ENCODE peak calls at places on chromosomes 5 and 9, in seven cellular contexts. One of them, this sample, is unnamed. For H3K4me1, the result is how much of the 10 kb centered on the place peaks cover.

GRCh38 chr9:78014776-78015175 is 16.8 kb downstream of the GNAQ start:
- DNase-seq in tibial artery: no peak
- DNase-seq in ascending aorta: no peak
- DNase-seq in body of pancreas: no peak
- DNase-seq in stomach: no peak
- DNase-seq in CD8-positive, alpha-beta T cell: no peak
- DNase-seq in lung: no peak
- DNase-seq in this sample: no peak

GRCh38 chr5:55407984-55408383 is 100.2 kb downstream of the MTREX start:
- DNase-seq in CD8-positive, alpha-beta T cell: no peak
- DNase-seq in ascending aorta: no peak
- DNase-seq in lung: no peak
- DNase-seq in body of pancreas: no peak
- DNase-seq in tibial artery: no peak
- DNase-seq in stomach: no peak
- DNase-seq in this sample: no peak

GRCh38 chr5:80238078-80238477 is 17.8 kb downstream of the SERINC5 start:
- DNase-seq in ascending aorta: no peak
- DNase-seq in lung: no peak
- DNase-seq in body of pancreas: peak
- DNase-seq in tibial artery: no peak
- DNase-seq in stomach: no peak
- DNase-seq in CD8-positive, alpha-beta T cell: peak
- DNase-seq in this sample: no peak

GRCh38 chr9:68560131-68560844 is 19.6 kb upstream of the TMEM252 start:
- DNase-seq in CD8-positive, alpha-beta T cell: no peak
- DNase-seq in ascending aorta: no peak
- DNase-seq in body of pancreas: peak
- DNase-seq in stomach: peak
- DNase-seq in lung: peak
- DNase-seq in tibial artery: peak
- DNase-seq in this sample: peak

GRCh38 chr9:134346151-134346550 is 19.9 kb downstream of the RXRA start:
- DNase-seq in stomach: no peak
- DNase-seq in lung: no peak
- DNase-seq in ascending aorta: no peak
- DNase-seq in CD8-positive, alpha-beta T cell: no peak
- DNase-seq in body of pancreas: peak
- DNase-seq in tibial artery: no peak
- DNase-seq in this sample: no peak

GRCh38 chr5:124902097-124902821 is 155.8 kb upstream of the ZNF608 start:
- DNase-seq in body of pancreas: peak
- DNase-seq in CD8-positive, alpha-beta T cell: no peak
- DNase-seq in lung: no peak
- DNase-seq in tibial artery: peak
- DNase-seq in stomach: no peak
- DNase-seq in ascending aorta: no peak
- DNase-seq in this sample: no peak

GRCh38 chr9:132583584-132584304 is 1.3 kb downstream of the BARHL1 start:
- DNase-seq in ascending aorta: no peak
- DNase-seq in lung: no peak
- DNase-seq in stomach: no peak
- DNase-seq in body of pancreas: no peak
- DNase-seq in CD8-positive, alpha-beta T cell: no peak
- DNase-seq in tibial artery: no peak
- DNase-seq in this sample: no peak

GRCh38 chr5:167233507-167233906 is 1057.9 kb upstream of the WWC1 start:
- DNase-seq in lung: no peak
- DNase-seq in body of pancreas: no peak
- DNase-seq in tibial artery: no peak
- DNase-seq in CD8-positive, alpha-beta T cell: no peak
- DNase-seq in stomach: no peak
- DNase-seq in ascending aorta: no peak
- DNase-seq in this sample: no peak

GRCh38 chr5:158943057-158943456 is 156.7 kb downstream of the EBF1 start:
- DNase-seq in tibial artery: peak
- DNase-seq in lung: no peak
- DNase-seq in stomach: no peak
- DNase-seq in CD8-positive, alpha-beta T cell: no peak
- DNase-seq in body of pancreas: no peak
- DNase-seq in ascending aorta: no peak
- DNase-seq in this sample: peak

GRCh38 chr9:114409103-114409780 is 21.5 kb upstream of the AKNA start:
- DNase-seq in stomach: no peak
- DNase-seq in CD8-positive, alpha-beta T cell: no peak
- DNase-seq in tibial artery: no peak
- DNase-seq in ascending aorta: no peak
- DNase-seq in lung: no peak
- DNase-seq in body of pancreas: peak
- DNase-seq in this sample: no peak

GRCh38 chr5:55986931-55987330 is 7.8 kb downstream of the IL6ST start:
- DNase-seq in stomach: no peak
- DNase-seq in body of pancreas: no peak
- DNase-seq in ascending aorta: no peak
- DNase-seq in CD8-positive, alpha-beta T cell: no peak
- DNase-seq in lung: no peak
- DNase-seq in tibial artery: no peak
- DNase-seq in this sample: no peak

GRCh38 chr5:36688722-36689121 is 82.3 kb downstream of the SLC1A3 start:
- DNase-seq in ascending aorta: no peak
- DNase-seq in CD8-positive, alpha-beta T cell: no peak
- DNase-seq in tibial artery: no peak
- DNase-seq in lung: no peak
- DNase-seq in body of pancreas: no peak
- DNase-seq in stomach: no peak
- DNase-seq in this sample: no peak

DNA sequence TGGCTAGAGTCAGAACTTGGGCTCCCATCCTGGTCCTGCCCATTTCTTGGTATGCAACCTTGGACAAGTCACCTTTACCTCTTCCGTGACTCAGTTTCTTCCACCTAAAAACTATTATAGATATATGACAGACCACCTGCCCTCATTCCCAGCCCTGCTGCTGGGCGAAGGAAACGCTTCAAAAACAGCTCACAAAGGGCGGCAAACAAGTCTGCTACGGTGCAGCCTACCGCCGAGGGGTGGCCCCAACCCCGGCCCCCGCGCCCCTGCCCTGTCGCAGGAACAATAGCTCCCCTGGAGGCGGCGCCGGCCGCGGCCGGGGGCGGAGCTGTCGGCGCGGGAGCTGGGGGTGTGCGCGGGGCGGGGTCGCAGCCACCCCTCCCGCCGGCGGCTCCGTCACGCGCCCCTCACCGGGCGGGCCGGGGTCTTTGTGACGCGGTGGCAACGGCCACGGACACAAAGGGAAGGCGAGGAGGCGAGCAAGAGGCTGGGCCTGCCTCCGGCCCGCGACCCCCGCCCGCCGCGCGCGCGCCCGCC is at the start of gene TMEFF1:
- DNase-seq in tibial artery: no peak
- DNase-seq in ascending aorta: no peak
- DNase-seq in lung: no peak
- DNase-seq in stomach: peak
- DNase-seq in CD8-positive, alpha-beta T cell: peak
- DNase-seq in body of pancreas: peak
- DNase-seq in this sample: no peak
- TF ChIP-seq CTCF in tibial artery: no peak
- TF ChIP-seq CTCF in ascending aorta: no peak
- TF ChIP-seq CTCF in lung: no peak
- TF ChIP-seq CTCF in stomach: no peak
- TF ChIP-seq CTCF in CD8-positive, alpha-beta T cell: no peak
- TF ChIP-seq CTCF in body of pancreas: no peak
- TF ChIP-seq CTCF in this sample: no peak

DNA sequence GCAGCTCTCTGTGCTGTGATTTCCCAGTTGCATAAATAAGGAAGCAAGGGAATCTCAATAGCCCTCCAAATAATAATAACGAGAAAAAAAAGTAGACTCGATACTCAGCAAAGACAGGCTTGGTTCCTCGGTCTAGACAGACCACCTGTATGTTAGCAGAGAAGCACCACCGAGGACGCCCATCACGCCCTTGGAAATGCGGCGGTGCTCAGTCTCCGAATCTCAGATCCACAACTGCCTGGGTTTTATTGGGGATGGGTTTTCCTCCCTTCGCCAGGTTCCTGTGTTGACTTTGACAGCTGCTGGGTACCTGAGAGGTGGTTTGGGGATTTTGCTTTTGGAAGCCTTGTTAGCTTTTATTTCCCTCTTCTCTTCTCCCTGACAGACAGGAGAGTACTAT is 7.2 kb downstream of the DAB2IP start:
- DNase-seq in lung: no peak
- DNase-seq in tibial artery: no peak
- DNase-seq in stomach: no peak
- DNase-seq in ascending aorta: no peak
- DNase-seq in body of pancreas: no peak
- DNase-seq in CD8-positive, alpha-beta T cell: no peak
- DNase-seq in this sample: no peak
- H3K4me1 ChIP-seq in lung: under half
- H3K4me1 ChIP-seq in tibial artery: under half
- H3K4me1 ChIP-seq in stomach: half or more
- H3K4me1 ChIP-seq in ascending aorta: under half
- H3K4me1 ChIP-seq in body of pancreas: under half
- H3K4me1 ChIP-seq in CD8-positive, alpha-beta T cell: under half
- H3K4me1 ChIP-seq in this sample: under half

GRCh38 chr9:126611592-126612328 is 2.0 kb upstream of the LMX1B start:
- DNase-seq in lung: peak
- DNase-seq in ascending aorta: peak
- DNase-seq in stomach: peak
- DNase-seq in CD8-positive, alpha-beta T cell: peak
- DNase-seq in tibial artery: peak
- DNase-seq in body of pancreas: peak
- DNase-seq in this sample: peak
- H3K4me3 ChIP-seq in lung: no peak
- H3K4me3 ChIP-seq in ascending aorta: peak
- H3K4me3 ChIP-seq in stomach: peak
- H3K4me3 ChIP-seq in CD8-positive, alpha-beta T cell: peak
- H3K4me3 ChIP-seq in tibial artery: peak
- H3K4me3 ChIP-seq in body of pancreas: no peak
- H3K4me3 ChIP-seq in this sample: no peak

GRCh38 chr5:69509212-69509611 is 16.6 kb downstream of the OCLN start:
- DNase-seq in lung: no peak
- DNase-seq in tibial artery: no peak
- DNase-seq in CD8-positive, alpha-beta T cell: no peak
- DNase-seq in body of pancreas: no peak
- DNase-seq in ascending aorta: no peak
- DNase-seq in stomach: no peak
- DNase-seq in this sample: no peak

GRCh38 chr5:69512740-69513260 is 20.2 kb downstream of the OCLN start:
- DNase-seq in ascending aorta: no peak
- DNase-seq in CD8-positive, alpha-beta T cell: no peak
- DNase-seq in body of pancreas: no peak
- DNase-seq in lung: no peak
- DNase-seq in tibial artery: no peak
- DNase-seq in stomach: no peak
- DNase-seq in this sample: no peak

GRCh38 chr5:69505306-69505705 is 12.7 kb downstream of the OCLN start:
- DNase-seq in ascending aorta: no peak
- DNase-seq in CD8-positive, alpha-beta T cell: no peak
- DNase-seq in body of pancreas: no peak
- DNase-seq in lung: no peak
- DNase-seq in tibial artery: no peak
- DNase-seq in stomach: no peak
- DNase-seq in this sample: no peak

GRCh38 chr5:69510694-69511093 is 18.1 kb downstream of the OCLN start:
- DNase-seq in tibial artery: no peak
- DNase-seq in ascending aorta: no peak
- DNase-seq in stomach: no peak
- DNase-seq in body of pancreas: no peak
- DNase-seq in CD8-positive, alpha-beta T cell: no peak
- DNase-seq in lung: no peak
- DNase-seq in this sample: no peak
- TF ChIP-seq CTCF in tibial artery: no peak
- TF ChIP-seq CTCF in ascending aorta: no peak
- TF ChIP-seq CTCF in stomach: no peak
- TF ChIP-seq CTCF in body of pancreas: no peak
- TF ChIP-seq CTCF in CD8-positive, alpha-beta T cell: no peak
- TF ChIP-seq CTCF in lung: no peak
- TF ChIP-seq CTCF in this sample: no peak

GRCh38 chr5:172885594-172886340 is 51.7 kb downstream of the ERGIC1 start:
- DNase-seq in CD8-positive, alpha-beta T cell: no peak
- DNase-seq in ascending aorta: no peak
- DNase-seq in lung: no peak
- DNase-seq in stomach: no peak
- DNase-seq in body of pancreas: peak
- DNase-seq in tibial artery: no peak
- DNase-seq in this sample: no peak

GRCh38 chr5:172887735-172888134 is 53.7 kb downstream of the ERGIC1 start:
- DNase-seq in CD8-positive, alpha-beta T cell: no peak
- DNase-seq in lung: no peak
- DNase-seq in stomach: no peak
- DNase-seq in body of pancreas: peak
- DNase-seq in tibial artery: no peak
- DNase-seq in ascending aorta: peak
- DNase-seq in this sample: no peak

GRCh38 chr5:172886974-172887491 is 53.0 kb downstream of the ERGIC1 start:
- DNase-seq in ascending aorta: peak
- DNase-seq in CD8-positive, alpha-beta T cell: no peak
- DNase-seq in body of pancreas: peak
- DNase-seq in lung: peak
- DNase-seq in tibial artery: peak
- DNase-seq in stomach: peak
- DNase-seq in this sample: no peak

GRCh38 chr5:172890659-172891058 is 56.6 kb downstream of the ERGIC1 start:
- DNase-seq in stomach: no peak
- DNase-seq in body of pancreas: no peak
- DNase-seq in ascending aorta: no peak
- DNase-seq in lung: no peak
- DNase-seq in tibial artery: no peak
- DNase-seq in CD8-positive, alpha-beta T cell: no peak
- DNase-seq in this sample: no peak

GRCh38 chr5:172886396-172886932 is 52.4 kb downstream of the ERGIC1 start:
- DNase-seq in tibial artery: no peak
- DNase-seq in lung: no peak
- DNase-seq in body of pancreas: no peak
- DNase-seq in ascending aorta: no peak
- DNase-seq in CD8-positive, alpha-beta T cell: no peak
- DNase-seq in stomach: no peak
- DNase-seq in this sample: no peak
- H3K4me1 ChIP-seq in tibial artery: half or more
- H3K4me1 ChIP-seq in lung: under half
- H3K4me1 ChIP-seq in body of pancreas: under half
- H3K4me1 ChIP-seq in ascending aorta: under half
- H3K4me1 ChIP-seq in CD8-positive, alpha-beta T cell: under half
- H3K4me1 ChIP-seq in stomach: half or more
- H3K4me1 ChIP-seq in this sample: under half

GRCh38 chr9:684055-684949 is 157.2 kb upstream of the DMRT1 start:
- DNase-seq in CD8-positive, alpha-beta T cell: no peak
- DNase-seq in body of pancreas: no peak
- DNase-seq in stomach: no peak
- DNase-seq in lung: no peak
- DNase-seq in ascending aorta: no peak
- DNase-seq in tibial artery: no peak
- DNase-seq in this sample: no peak
- H3K4me3 ChIP-seq in CD8-positive, alpha-beta T cell: no peak
- H3K4me3 ChIP-seq in body of pancreas: no peak
- H3K4me3 ChIP-seq in stomach: no peak
- H3K4me3 ChIP-seq in lung: no peak
- H3K4me3 ChIP-seq in ascending aorta: peak
- H3K4me3 ChIP-seq in tibial artery: peak
- H3K4me3 ChIP-seq in this sample: no peak